ENCODE peak calls at places on chromosomes 16 and 17, in six cellular contexts. K is heart right ventricle; T is activated CD8-positive, alpha-beta memory T cell treated with anti-CD3 and anti-CD28 coated beads, Interleukin-2, amount 50 U/mL, for 48 hours; N is sciatic nerve; Y is lower leg skin; R is EH. H is an unnamed sample.
A peak's percentile ranks its signal among the peaks of the same experiment; 100 is the strongest.

GRCh38 chr17:8173056-8173870 is 2.9 kb downstream of the TMEM107 start:
- DNase-seq in K (peak; percentile 88), T (peak; percentile 79), N (peak; percentile 84), Y (peak; percentile 95), R (peak; percentile 98), H (peak; percentile 80)

GRCh38 chr17:76408037-76408849 is 23.8 kb downstream of the SPHK1 start:
- DNase-seq in K (peak; percentile 55), T (peak; percentile 82), N (no peak), Y (peak; percentile 87), R (peak; percentile 53), H (peak; percentile 71)

GRCh38 chr16:20612551-20613470 is 36.6 kb upstream of the ACSM2B start:
- DNase-seq in K (no peak), T (no peak), N (no peak), Y (no peak), R (no peak), H (peak; percentile 83)

GRCh38 chr17:44351464-44351863 is 6.4 kb downstream of the GRN start:
- DNase-seq in K (no peak), T (no peak), N (no peak), Y (no peak), R (no peak), H (no peak)

GRCh38 chr16:89598199-89598598 is 15.2 kb upstream of the DPEP1 start:
- DNase-seq in K (no peak), T (no peak), N (no peak), Y (no peak), R (peak; percentile 56), H (no peak)

GRCh38 chr16:20393801-20394637 is 10.5 kb downstream of the PDILT start:
- DNase-seq in K (peak; percentile 11), T (no peak), N (no peak), Y (peak; percentile 66), R (no peak), H (no peak)

GRCh38 chr16:46765050-46765449 is 16.9 kb upstream of the MYLK3 start:
- DNase-seq in K (no peak), T (no peak), N (no peak), Y (peak; percentile 31), R (peak; percentile 63), H (no peak)

GRCh38 chr17:46894476-46895151 is 28.3 kb upstream of the GOSR2 start:
- DNase-seq in K (no peak), T (no peak), N (no peak), Y (no peak), R (peak; percentile 11), H (no peak)

GRCh38 chr16:71722801-71723536 is 1.5 kb downstream of the PHLPP2 start:
- DNase-seq in K (peak; percentile 65), T (peak; percentile 82), N (peak; percentile 77), Y (peak; percentile 95), R (peak; percentile 81), H (peak; percentile 75)

GRCh38 chr16:70402916-70403659 is 35.8 kb downstream of the ST3GAL2 start:
- DNase-seq in K (no peak), T (no peak), N (no peak), Y (no peak), R (peak; percentile 26), H (no peak)

GRCh38 chr17:2011421-2012371 is 13.4 kb downstream of the RTN4RL1 start:
- DNase-seq in K (no peak), T (no peak), N (peak; percentile 76), Y (peak; percentile 92), R (peak; percentile 90), H (no peak)

GRCh38 chr16:81928975-81929374 is 82.3 kb downstream of the SDR42E1 start:
- DNase-seq in K (no peak), T (no peak), N (no peak), Y (no peak), R (no peak), H (no peak)

GRCh38 chr17:2262146-2262587 is 41.4 kb downstream of the SMG6 start:
- DNase-seq in K (no peak), T (no peak), N (no peak), Y (no peak), R (peak; percentile 91), H (no peak)

GRCh38 chr17:40485851-40486512 is 15.4 kb downstream of the TNS4 start:
- DNase-seq in K (no peak), T (no peak), N (peak; percentile 75), Y (no peak), R (peak; percentile 99), H (no peak)

GRCh38 chr17:67011527-67012175 is 32.7 kb upstream of the CACNG1 start:
- DNase-seq in K (no peak), T (no peak), N (no peak), Y (no peak), R (no peak), H (no peak)

GRCh38 chr16:59849716-59850115 is 1115.6 kb upstream of the GOT2 start:
- DNase-seq in K (no peak), T (no peak), N (no peak), Y (no peak), R (no peak), H (no peak)

GRCh38 chr16:75279277-75279676 is 27.9 kb upstream of the BCAR1 start:
- DNase-seq in K (no peak), T (no peak), N (no peak), Y (no peak), R (no peak), H (no peak)

GRCh38 chr17:44688675-44689491 is 693 bp downstream of the CCDC43 start:
- DNase-seq in K (no peak), T (no peak), N (no peak), Y (no peak), R (peak; percentile 47), H (no peak)

GRCh38 chr16:56312556-56312955 is 112.8 kb downstream of the AMFR start:
- DNase-seq in K (no peak), T (no peak), N (no peak), Y (no peak), R (no peak), H (no peak)

GRCh38 chr16:75044800-75045361 is 46.1 kb downstream of the ZNRF1 start:
- DNase-seq in K (peak; percentile 83), T (no peak), N (no peak), Y (peak; percentile 87), R (peak; percentile 83), H (peak; percentile 50)

GRCh38 chr17:29590979-29591736 is 1.7 kb upstream of the GIT1 start:
- DNase-seq in K (peak; percentile 42), T (peak; percentile 75), N (peak; percentile 85), Y (peak; percentile 93), R (peak; percentile 58), H (peak; percentile 74)

GRCh38 chr16:87675111-87675510 is 72.8 kb downstream of the JPH3 start:
- DNase-seq in K (no peak), T (no peak), N (no peak), Y (no peak), R (peak; percentile 22), H (no peak)

GRCh38 chr17:44137891-44138709 is 3.6 kb upstream of the HROB start:
- DNase-seq in K (peak; percentile 70), T (peak; percentile 83), N (peak; percentile 85), Y (peak; percentile 97), R (peak; percentile 99), H (peak; percentile 76)

GRCh38 chr17:40404003-40404402 is 13.7 kb downstream of the TOP2A start:
- DNase-seq in K (no peak), T (no peak), N (no peak), Y (no peak), R (no peak), H (no peak)

GRCh38 chr16:64711026-64711425 is 410.8 kb downstream of the CDH11 start:
- DNase-seq in K (no peak), T (no peak), N (no peak), Y (no peak), R (peak; percentile 84), H (no peak)

GRCh38 chr16:3498988-3499387 is 1.8 kb upstream of the CLUAP1 start:
- DNase-seq in K (no peak), T (no peak), N (peak; percentile 56), Y (no peak), R (no peak), H (peak; percentile 22)

GRCh38 chr17:37481001-37481665 is 8.6 kb upstream of the DUSP14 start:
- DNase-seq in K (no peak), T (no peak), N (no peak), Y (no peak), R (no peak), H (no peak)

GRCh38 chr16:83023640-83024039 is 396.9 kb downstream of the CDH13 start:
- DNase-seq in K (no peak), T (no peak), N (no peak), Y (no peak), R (peak; percentile 37), H (no peak)

GRCh38 chr16:75198135-75198600 is 8.8 kb downstream of the CTRB2 start:
- DNase-seq in K (no peak), T (no peak), N (peak; percentile 54), Y (peak; percentile 84), R (peak; percentile 60), H (no peak)

GRCh38 chr16:66930189-66930588 is 4.0 kb downstream of the CIAO2B start:
- DNase-seq in K (no peak), T (no peak), N (no peak), Y (no peak), R (no peak), H (peak; percentile 26)

GRCh38 chr16:83849434-83849833 is 41.7 kb downstream of the HSBP1 start:
- DNase-seq in K (peak; percentile 34), T (no peak), N (no peak), Y (no peak), R (no peak), H (peak; percentile 57)

GRCh38 chr17:79088997-79089328 is 14.3 kb downstream of the ENGASE start:
- DNase-seq in K (no peak), T (no peak), N (no peak), Y (no peak), R (no peak), H (no peak)

GRCh38 chr17:80119271-80119791 is 17.9 kb downstream of the GAA start:
- DNase-seq in K (no peak), T (no peak), N (peak; percentile 48), Y (peak; percentile 78), R (no peak), H (no peak)

GRCh38 chr17:28282596-28282995 is 36.4 kb upstream of the TMEM97 start:
- DNase-seq in K (no peak), T (no peak), N (no peak), Y (peak; percentile 48), R (peak; percentile 91), H (no peak)

GRCh38 chr16:13138528-13138927 is 237.1 kb downstream of the SHISA9 start:
- DNase-seq in K (no peak), T (no peak), N (no peak), Y (no peak), R (no peak), H (no peak)